ENCODE peak calls at places on chromosomes 3 and 15, in nine cellular contexts. R is pancreas, L is SK-N-SH, D is sigmoid colon, Y is stomach, B is cardiac muscle cell, A is body of pancreas, Q is A673, S is GM23338. K is an unnamed sample. For H3K27me3, the result is how much of the 10 kb centered on the place peaks cover.

GRCh38 chr15:70420421-70421196 is 322.9 kb upstream of the TLE3 start:
- DNase-seq in R (no peak), L (peak), D (no peak), Y (no peak), B (no peak), A (no peak), Q (peak), S (peak), K (no peak)

GRCh38 chr3:14377838-14378169 is 24.6 kb upstream of the SLC6A6 start:
- DNase-seq in R (no peak), L (no peak), D (no peak), Y (no peak), B (no peak), A (no peak), Q (no peak), S (no peak), K (no peak)

GRCh38 chr15:97224191-97224641 is 736.3 kb upstream of the ARRDC4 start:
- DNase-seq in R (no peak), L (no peak), D (no peak), Y (no peak), B (no peak), A (no peak), Q (no peak), S (no peak), K (no peak)

GRCh38 chr3:54572197-54572895 is 355.5 kb downstream of the LRTM1 start:
- DNase-seq in R (no peak), L (no peak), D (no peak), Y (no peak), B (peak), A (no peak), Q (no peak), S (no peak), K (no peak)

GRCh38 chr3:184496933-184497332 is 64.7 kb upstream of the EPHB3 start:
- DNase-seq in R (no peak), L (no peak), D (no peak), Y (no peak), B (no peak), A (no peak), Q (no peak), S (no peak), K (no peak)

GRCh38 chr3:169760479-169760878 is 4.4 kb downstream of the TERC start:
- DNase-seq in R (no peak), L (no peak), D (no peak), Y (no peak), B (peak), A (no peak), Q (peak), S (no peak), K (no peak)

GRCh38 chr15:52673312-52673711 is 5.9 kb downstream of the ATOSA start:
- DNase-seq in R (no peak), L (no peak), D (no peak), Y (no peak), B (no peak), A (no peak), Q (no peak), S (no peak), K (no peak)

GRCh38 chr3:123046262-123046873 is 18.8 kb upstream of the SEMA5B start:
- DNase-seq in R (no peak), L (no peak), D (no peak), Y (no peak), B (no peak), A (no peak), Q (peak), S (no peak), K (no peak)

GRCh38 chr15:69305204-69305931 is 6.7 kb downstream of the PAQR5 start:
- DNase-seq in R (peak), L (no peak), D (no peak), Y (no peak), B (peak), A (peak), Q (peak), S (peak), K (no peak)

GRCh38 chr3:126261037-126261436 is 80.7 kb upstream of the ALDH1L1 start:
- DNase-seq in R (no peak), L (no peak), D (peak), Y (peak), B (peak), A (peak), Q (peak), S (peak), K (no peak)

GRCh38 chr3:4406746-4407568 is 60.1 kb downstream of the SUMF1 start:
- DNase-seq in R (peak), L (no peak), D (no peak), Y (no peak), B (no peak), A (no peak), Q (no peak), S (no peak), K (no peak)

GRCh38 chr15:34708422-34708821 is 46.4 kb downstream of the GJD2 start:
- DNase-seq in R (no peak), L (peak), D (no peak), Y (no peak), B (peak), A (no peak), Q (peak), S (peak), K (no peak)

GRCh38 chr15:71940004-71940588 is 129.7 kb downstream of the NR2E3 start:
- DNase-seq in R (no peak), L (no peak), D (no peak), Y (no peak), B (no peak), A (no peak), Q (no peak), S (no peak), K (no peak)

GRCh38 chr3:61894988-61895935 is 333.9 kb downstream of the PTPRG start:
- DNase-seq in R (peak), L (peak), D (peak), Y (peak), B (peak), A (peak), Q (peak), S (peak), K (no peak)

GRCh38 chr3:143749926-143750325 is 98.3 kb downstream of the SLC9A9 start:
- DNase-seq in R (no peak), L (no peak), D (no peak), Y (no peak), B (no peak), A (no peak), Q (no peak), S (no peak), K (no peak)

GRCh38 chr15:94177112-94177511 is 54.2 kb upstream of the MCTP2 start:
- DNase-seq in R (no peak), L (peak), D (no peak), Y (no peak), B (no peak), A (no peak), Q (peak), S (no peak), K (no peak)

GRCh38 chr3:14925729-14926591 is 21.4 kb upstream of the NR2C2 start:
- DNase-seq in R (no peak), L (peak), D (no peak), Y (no peak), B (peak), A (no peak), Q (peak), S (peak), K (no peak)

GRCh38 chr3:112302881-112303761 is 9.1 kb upstream of the SLC9C1 start:
- DNase-seq in R (no peak), L (no peak), D (no peak), Y (no peak), B (peak), A (no peak), Q (peak), S (peak), K (no peak)

GRCh38 chr3:112303811-112304325 is 9.9 kb upstream of the SLC9C1 start:
- DNase-seq in R (no peak), L (no peak), D (no peak), Y (no peak), B (peak), A (no peak), Q (peak), S (peak), K (no peak)

GRCh38 chr3:112306825-112307224 is 12.8 kb upstream of the SLC9C1 start:
- DNase-seq in R (no peak), L (no peak), D (no peak), Y (no peak), B (no peak), A (no peak), Q (no peak), S (no peak), K (no peak)

GRCh38 chr3:112302061-112302830 is 8.2 kb upstream of the SLC9C1 start:
- DNase-seq in R (no peak), L (peak), D (no peak), Y (no peak), B (peak), A (no peak), Q (peak), S (peak), K (no peak)

GRCh38 chr3:112304611-112305010 is 10.6 kb upstream of the SLC9C1 start:
- DNase-seq in R (no peak), L (no peak), D (no peak), Y (no peak), B (peak), A (no peak), Q (no peak), S (peak), K (no peak)
- TF ChIP-seq CTCF in R (no peak), L (peak), D (peak), Y (no peak), B (peak), A (peak), Q (peak), S (peak), K (peak)

GRCh38 chr3:129118745-129119144 is 2.9 kb downstream of the RAB43 start:
- DNase-seq in R (no peak), L (no peak), D (no peak), Y (no peak), B (no peak), A (no peak), Q (no peak), S (no peak), K (no peak)
- H3K4me3 ChIP-seq in R (peak), L (no peak), D (no peak), Y (peak), B (no peak), A (no peak), Q (no peak), S (peak), K (no peak)

DNA sequence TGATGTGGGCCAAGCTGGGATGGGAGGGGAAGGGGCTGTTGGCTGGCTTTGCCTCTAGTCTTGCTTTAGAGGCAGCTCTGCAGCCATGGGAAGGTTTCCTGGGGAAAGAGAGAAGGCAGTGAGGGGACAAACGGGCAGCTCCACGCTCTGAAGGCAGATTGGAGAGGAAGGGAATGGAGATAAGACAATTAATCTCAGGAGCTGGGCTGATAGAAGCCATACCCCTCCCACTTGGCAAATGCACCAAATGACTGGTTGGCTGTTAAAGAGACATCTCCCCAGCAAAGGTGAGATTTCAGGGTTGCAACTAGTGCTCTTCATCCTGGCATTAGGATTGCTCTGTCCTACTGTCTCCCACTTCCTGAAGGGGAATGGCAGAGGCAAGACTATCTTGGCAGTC is 4.7 kb downstream of the RASGRP1 start:
- DNase-seq in R (no peak), L (peak), D (no peak), Y (no peak), B (no peak), A (no peak), Q (no peak), S (no peak), K (no peak)
- H3K27me3 ChIP-seq in R (under half), L (under half), D (under half), Y (under half), B (under half), A (under half), Q (half or more), S (under half), K (under half)

GRCh38 chr15:31339558-31339895 is 12.9 kb downstream of the KLF13 start:
- DNase-seq in R (peak), L (no peak), D (no peak), Y (no peak), B (no peak), A (peak), Q (no peak), S (no peak), K (no peak)

GRCh38 chr15:31337352-31338031 is 10.9 kb downstream of the KLF13 start:
- DNase-seq in R (no peak), L (no peak), D (no peak), Y (no peak), B (no peak), A (no peak), Q (no peak), S (no peak), K (no peak)

GRCh38 chr15:31338318-31338878 is 11.8 kb downstream of the KLF13 start:
- DNase-seq in R (no peak), L (no peak), D (peak), Y (peak), B (peak), A (peak), Q (no peak), S (no peak), K (no peak)

GRCh38 chr15:31340047-31340446 is 13.4 kb downstream of the KLF13 start:
- DNase-seq in R (no peak), L (no peak), D (no peak), Y (no peak), B (no peak), A (peak), Q (no peak), S (no peak), K (no peak)

DNA sequence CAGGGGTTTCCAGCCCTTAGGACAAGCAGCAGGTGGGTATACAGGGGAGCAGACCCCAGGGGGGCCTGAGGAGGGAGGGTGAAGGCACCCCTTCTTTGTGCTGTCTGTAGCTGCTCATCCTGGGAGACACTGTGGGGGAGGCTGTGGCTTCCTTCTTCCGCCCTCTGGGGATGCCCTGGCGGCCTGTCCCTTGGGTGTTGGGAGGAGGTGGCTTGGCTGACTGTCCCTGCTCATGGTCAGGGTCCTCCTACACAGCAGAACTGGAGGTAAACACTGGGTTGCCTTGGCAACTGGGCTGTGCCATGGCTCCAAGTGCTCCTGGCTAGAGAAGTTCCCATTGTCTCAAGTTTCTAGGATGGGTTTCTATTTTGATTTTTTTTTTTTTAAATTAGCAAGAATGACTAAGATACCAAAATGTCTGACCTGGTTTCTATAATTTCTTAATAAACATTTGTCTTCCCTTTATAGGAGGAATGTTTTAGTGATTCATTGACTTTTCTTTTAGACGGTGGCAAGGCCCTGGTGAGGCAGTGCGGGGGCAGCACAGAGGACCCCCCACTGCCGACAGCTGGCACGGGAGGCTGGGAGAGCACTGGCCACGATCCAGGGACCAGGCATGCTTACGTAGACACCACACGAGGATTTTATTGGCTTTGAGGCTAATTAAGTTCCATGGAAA is 12.4 kb downstream of the KLF13 start:
- DNase-seq in R (peak), L (peak), D (no peak), Y (no peak), B (peak), A (peak), Q (peak), S (peak), K (no peak)
- TF ChIP-seq CTCF in R (no peak), L (no peak), D (no peak), Y (no peak), B (no peak), A (peak), Q (no peak), S (no peak), K (no peak)

GRCh38 chr15:79089331-79089889 is 1.2 kb downstream of the RASGRF1 start:
- DNase-seq in R (no peak), L (peak), D (no peak), Y (no peak), B (no peak), A (no peak), Q (no peak), S (peak), K (no peak)
- H3K4me3 ChIP-seq in R (peak), L (no peak), D (no peak), Y (no peak), B (peak), A (no peak), Q (no peak), S (peak), K (peak)

K was measured in vagina.